ENCODE peak calls at places on chromosomes 2 and 18, in eight cellular contexts. A is skeletal muscle cell, V is neural progenitor cell, I is AG09319, O is COR-L47, L is Calu3, X is EL, N is NCI-H1417 treated with DMSO at 0.1 percent for 48 hours. B is an unnamed sample.

GRCh38 chr2:10514743-10515142 is 66.6 kb upstream of the ODC1 start:
- DNase-seq in A (peak; percentile 60), V (no peak), I (no peak), O (no peak), L (peak; percentile 74), X (peak; percentile 95), N (no peak), B (no peak)

GRCh38 chr18:51765712-51766360 is 568.4 kb upstream of the MEX3C start:
- DNase-seq in A (no peak), V (no peak), I (no peak), O (no peak), L (no peak), X (no peak), N (no peak), B (no peak)

GRCh38 chr2:188518391-188518790 is 226.7 kb downstream of the GULP1 start:
- DNase-seq in A (no peak), V (no peak), I (no peak), O (no peak), L (no peak), X (peak; percentile 82), N (no peak), B (no peak)

GRCh38 chr2:161995553-161996016 is 78.4 kb downstream of the DPP4 start:
- DNase-seq in A (no peak), V (no peak), I (no peak), O (no peak), L (no peak), X (no peak), N (no peak), B (no peak)

GRCh38 chr2:104289646-104290565 is 564.0 kb upstream of the POU3F3 start:
- DNase-seq in A (no peak), V (no peak), I (no peak), O (no peak), L (no peak), X (no peak), N (no peak), B (no peak)

GRCh38 chr2:74512744-74513604 is 1.3 kb upstream of the TLX2 start:
- DNase-seq in A (no peak), V (peak; percentile 82), I (no peak), O (no peak), L (no peak), X (no peak), N (no peak), B (peak; percentile 83)

GRCh38 chr2:10008809-10009176 is 34.6 kb upstream of the KLF11 start:
- DNase-seq in A (no peak), V (no peak), I (no peak), O (no peak), L (no peak), X (no peak), N (no peak), B (no peak)

GRCh38 chr2:170771049-170771937 is 1.1 kb downstream of the ERICH2 start:
- DNase-seq in A (peak; percentile 2), V (peak; percentile 81), I (no peak), O (peak; percentile 54), L (no peak), X (peak; percentile 12), N (no peak), B (no peak)

GRCh38 chr2:239283961-239284801 is 116.6 kb downstream of the HDAC4 start:
- DNase-seq in A (no peak), V (no peak), I (no peak), O (no peak), L (no peak), X (no peak), N (no peak), B (peak; percentile 10)

GRCh38 chr18:73835656-73836055 is 312.0 kb downstream of the FBXO15 start:
- DNase-seq in A (no peak), V (no peak), I (no peak), O (no peak), L (no peak), X (peak; percentile 27), N (no peak), B (no peak)

GRCh38 chr2:26757873-26758789 is 6.0 kb upstream of the SLC35F6 start:
- DNase-seq in A (peak; percentile 96), V (no peak), I (peak; percentile 97), O (no peak), L (peak; percentile 87), X (peak; percentile 99), N (no peak), B (no peak)

GRCh38 chr2:142796161-142796560 is 81.3 kb upstream of the KYNU start:
- DNase-seq in A (no peak), V (no peak), I (no peak), O (no peak), L (no peak), X (no peak), N (no peak), B (no peak)

GRCh38 chr2:238761802-238762373 is 86.0 kb upstream of the TWIST2 start:
- DNase-seq in A (peak; percentile 1), V (peak; percentile 73), I (no peak), O (no peak), L (no peak), X (peak; percentile 20), N (no peak), B (no peak)

GRCh38 chr2:175414872-175415487 is 233.5 kb upstream of the ATP5MC3 start:
- DNase-seq in A (peak; percentile 20), V (peak; percentile 72), I (peak; percentile 52), O (peak; percentile 7), L (peak; percentile 78), X (peak; percentile 72), N (no peak), B (peak; percentile 60)

GRCh38 chr18:25830787-25831186 is 259.6 kb downstream of the SS18 start:
- DNase-seq in A (peak; percentile 41), V (no peak), I (peak; percentile 36), O (no peak), L (no peak), X (peak; percentile 89), N (no peak), B (no peak)

GRCh38 chr18:10424576-10425314 is 29.7 kb upstream of the APCDD1 start:
- DNase-seq in A (no peak), V (no peak), I (no peak), O (no peak), L (no peak), X (no peak), N (no peak), B (no peak)

GRCh38 chr18:52060612-52061259 is 279.3 kb upstream of the DCC start:
- DNase-seq in A (no peak), V (no peak), I (no peak), O (peak; percentile 52), L (no peak), X (no peak), N (peak; percentile 59), B (no peak)

GRCh38 chr2:66872056-66872821 is 437.3 kb downstream of the MEIS1 start:
- DNase-seq in A (no peak), V (no peak), I (no peak), O (no peak), L (peak; percentile 24), X (peak; percentile 73), N (no peak), B (no peak)

GRCh38 chr2:46361920-46362666 is 64.9 kb downstream of the EPAS1 start:
- DNase-seq in A (no peak), V (no peak), I (no peak), O (no peak), L (no peak), X (no peak), N (no peak), B (no peak)

GRCh38 chr2:239268549-239268948 is 132.3 kb downstream of the HDAC4 start:
- DNase-seq in A (no peak), V (no peak), I (no peak), O (no peak), L (no peak), X (no peak), N (no peak), B (no peak)

GRCh38 chr2:150389487-150389886 is 98.0 kb downstream of the RND3 start:
- DNase-seq in A (no peak), V (no peak), I (no peak), O (no peak), L (no peak), X (peak; percentile 46), N (no peak), B (no peak)

GRCh38 chr2:45808294-45808693 is 156.8 kb downstream of the PRKCE start:
- DNase-seq in A (no peak), V (no peak), I (no peak), O (peak; percentile 86), L (no peak), X (no peak), N (no peak), B (no peak)

GRCh38 chr2:31217465-31218200 is at the start of gene CAPN14:
- DNase-seq in A (no peak), V (no peak), I (no peak), O (no peak), L (no peak), X (no peak), N (no peak), B (no peak)

GRCh38 chr18:2651981-2652380 is 3.5 kb upstream of the SMCHD1 start:
- DNase-seq in A (no peak), V (no peak), I (no peak), O (no peak), L (no peak), X (no peak), N (no peak), B (no peak)

GRCh38 chr2:218827701-218828476 is 3.7 kb downstream of the PRKAG3 start:
- DNase-seq in A (no peak), V (no peak), I (no peak), O (no peak), L (no peak), X (no peak), N (no peak), B (no peak)

GRCh38 chr2:33946198-33946597 is 347.1 kb upstream of the FAM98A start:
- DNase-seq in A (no peak), V (no peak), I (no peak), O (no peak), L (no peak), X (no peak), N (no peak), B (no peak)

GRCh38 chr18:64707052-64707451 is 558.2 kb upstream of the LINC00305 start:
- DNase-seq in A (no peak), V (no peak), I (no peak), O (no peak), L (no peak), X (no peak), N (no peak), B (no peak)

GRCh38 chr2:101205521-101205998 is 47.1 kb upstream of the CNOT11 start:
- DNase-seq in A (peak; percentile 39), V (peak; percentile 70), I (peak; percentile 78), O (peak; percentile 59), L (peak; percentile 62), X (peak; percentile 88), N (no peak), B (peak; percentile 30)

GRCh38 chr2:45373534-45373933 is 237.5 kb downstream of the SRBD1 start:
- DNase-seq in A (no peak), V (no peak), I (no peak), O (no peak), L (no peak), X (no peak), N (no peak), B (no peak)

GRCh38 chr18:79394438-79395307 is 1.1 kb upstream of the NFATC1 start:
- DNase-seq in A (no peak), V (peak; percentile 68), I (no peak), O (peak; percentile 44), L (peak; percentile 28), X (peak; percentile 59), N (no peak), B (no peak)

GRCh38 chr2:127124426-127124825 is 17.5 kb upstream of the BIN1 start:
- DNase-seq in A (no peak), V (no peak), I (no peak), O (no peak), L (no peak), X (no peak), N (no peak), B (no peak)

GRCh38 chr18:78979682-78980278 is at the start of gene SALL3:
- DNase-seq in A (no peak), V (peak; percentile 94), I (no peak), O (peak; percentile 81), L (no peak), X (no peak), N (no peak), B (no peak)

GRCh38 chr2:238120463-238121298 is 17.8 kb upstream of the KLHL30 start:
- DNase-seq in A (peak; percentile 5), V (peak; percentile 63), I (no peak), O (no peak), L (no peak), X (peak; percentile 31), N (no peak), B (peak; percentile 73)

GRCh38 chr18:59617468-59617932 is 79.7 kb downstream of the CCBE1 start:
- DNase-seq in A (no peak), V (no peak), I (no peak), O (peak; percentile 9), L (no peak), X (peak; percentile 32), N (no peak), B (peak; percentile 43)

B was measured in BE2C.